ENCODE peak calls at places on chromosomes 4 and X, in five cellular contexts. Z is breast epithelium, T is hepatocyte, D is fibroblast of lung, H is RWPE2. U is an unnamed sample.

GRCh38 chrX:15758140-15758539 is 20.1 kb downstream of the CA5B start:
- DNase-seq in Z (no peak), T (no peak), D (no peak), H (no peak), U (no peak)

GRCh38 chrX:50168305-50168704 is 32.5 kb downstream of the AKAP4 start:
- DNase-seq in Z (no peak), T (no peak), D (no peak), H (no peak), U (no peak)

GRCh38 chr4:6811165-6811564 is 28.6 kb downstream of the KIAA0232 start:
- DNase-seq in Z (no peak), T (no peak), D (no peak), H (no peak), U (no peak)

GRCh38 chr4:140152760-140153418 is 1.1 kb downstream of the MAML3 start:
- DNase-seq in Z (peak; percentile 57), T (peak; percentile 76), D (peak; percentile 49), H (peak; percentile 62), U (peak; percentile 27)

GRCh38 chr4:76987685-76988084 is 38.1 kb downstream of the SEPTIN11 start:
- DNase-seq in Z (no peak), T (no peak), D (no peak), H (no peak), U (no peak)

GRCh38 chrX:132023117-132023895 is at the start of gene STK26:
- DNase-seq in Z (peak; percentile 58), T (peak; percentile 80), D (peak; percentile 58), H (peak; percentile 68), U (peak; percentile 30)

GRCh38 chrX:45191820-45192409 is 8.8 kb downstream of the DIPK2B start:
- DNase-seq in Z (no peak), T (no peak), D (no peak), H (no peak), U (no peak)

GRCh38 chr4:121070274-121070673 is 2.1 kb downstream of the NDNF start:
- DNase-seq in Z (no peak), T (peak; percentile 14), D (no peak), H (no peak), U (no peak)

GRCh38 chr4:55609393-55609821 is 17.4 kb upstream of the PDCL2 start:
- DNase-seq in Z (no peak), T (no peak), D (peak; percentile 3), H (peak; percentile 92), U (no peak)

GRCh38 chr4:128371004-128371777 is 83.6 kb upstream of the PGRMC2 start:
- DNase-seq in Z (no peak), T (no peak), D (peak; percentile 44), H (no peak), U (peak; percentile 61)

GRCh38 chrX:75156537-75156945 is 458 bp upstream of the ABCB7 start:
- DNase-seq in Z (no peak), T (peak; percentile 8), D (peak; percentile 50), H (no peak), U (no peak)

GRCh38 chrX:75154871-75155270 is 1.2 kb downstream of the ABCB7 start:
- DNase-seq in Z (no peak), T (no peak), D (no peak), H (no peak), U (no peak)

GRCh38 chrX:75155454-75155829 is 641 bp downstream of the ABCB7 start:
- DNase-seq in Z (no peak), T (no peak), D (peak; percentile 1), H (no peak), U (no peak)

GRCh38 chrX:75158054-75158453 is 2.0 kb upstream of the ABCB7 start:
- DNase-seq in Z (no peak), T (no peak), D (no peak), H (no peak), U (no peak)

GRCh38 chrX:75155830-75156525 is at the start of gene ABCB7:
- DNase-seq in Z (peak; percentile 34), T (peak; percentile 79), D (peak; percentile 83), H (no peak), U (peak; percentile 53)
- TF ChIP-seq CTCF in Z (no peak), T (peak; percentile 18), D (peak; percentile 21), H (no peak), U (no peak)

GRCh38 chrX:107729558-107730297 is 45.9 kb downstream of the TSC22D3 start:
- DNase-seq in Z (no peak), T (peak; percentile 67), D (no peak), H (no peak), U (peak; percentile 88)

GRCh38 chrX:107730298-107730655 is 45.3 kb downstream of the TSC22D3 start:
- DNase-seq in Z (no peak), T (no peak), D (no peak), H (no peak), U (no peak)

GRCh38 chrX:107731831-107732502 is 43.6 kb downstream of the TSC22D3 start:
- DNase-seq in Z (peak; percentile 76), T (peak; percentile 93), D (peak; percentile 93), H (peak; percentile 77), U (peak; percentile 84)

GRCh38 chrX:107733686-107734085 is 41.9 kb downstream of the TSC22D3 start:
- DNase-seq in Z (no peak), T (no peak), D (no peak), H (no peak), U (no peak)

GRCh38 chrX:107730991-107731766 is 44.4 kb downstream of the TSC22D3 start:
- DNase-seq in Z (no peak), T (no peak), D (no peak), H (no peak), U (no peak)
- H3K4me1 ChIP-seq in Z (no peaks in the 10 kb centered on the region), T (peaks cover 64% of the 10 kb centered on the region), D (no peaks in the 10 kb centered on the region), H (peaks cover 36% of the 10 kb centered on the region), U (peaks cover 88% of the 10 kb centered on the region)

GRCh38 chr4:45455217-45455616 is 668.6 kb downstream of the GABRG1 start:
- DNase-seq in Z (no peak), T (no peak), D (no peak), H (no peak), U (no peak)

DNA sequence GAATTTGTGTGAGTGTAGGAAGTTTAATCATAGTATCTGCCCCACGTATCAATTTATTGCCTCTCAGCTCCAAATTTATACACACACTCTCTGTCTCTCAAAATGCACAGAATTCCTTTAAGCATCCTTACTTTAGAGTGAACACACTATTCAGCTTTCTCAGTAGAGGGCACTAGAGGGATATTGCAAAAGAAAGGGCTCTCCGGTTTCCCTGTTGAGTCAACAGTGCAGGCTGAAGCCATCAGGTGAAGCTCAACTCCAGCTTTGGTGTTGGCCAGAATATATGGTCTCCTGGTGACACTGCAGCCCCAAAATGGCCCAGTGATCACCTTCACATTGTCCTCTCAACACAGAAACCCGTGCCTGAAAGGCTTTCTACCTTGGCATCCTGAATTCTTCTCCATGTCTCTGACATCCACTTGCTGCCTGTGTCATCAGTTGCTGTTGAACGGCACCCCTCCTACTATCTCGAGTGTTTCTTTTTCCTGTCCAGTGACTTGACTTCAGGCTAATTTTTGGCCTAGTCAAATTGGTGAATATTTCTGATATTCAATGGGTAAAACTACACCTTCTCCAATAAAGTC is 670.5 kb downstream of the GABRG1 start:
- DNase-seq in Z (no peak), T (peak; percentile 76), D (peak; percentile 49), H (no peak), U (no peak)
- TF ChIP-seq CTCF in Z (peak; percentile 19), T (peak; percentile 72), D (peak; percentile 55), H (peak; percentile 77), U (no peak)

DNA sequence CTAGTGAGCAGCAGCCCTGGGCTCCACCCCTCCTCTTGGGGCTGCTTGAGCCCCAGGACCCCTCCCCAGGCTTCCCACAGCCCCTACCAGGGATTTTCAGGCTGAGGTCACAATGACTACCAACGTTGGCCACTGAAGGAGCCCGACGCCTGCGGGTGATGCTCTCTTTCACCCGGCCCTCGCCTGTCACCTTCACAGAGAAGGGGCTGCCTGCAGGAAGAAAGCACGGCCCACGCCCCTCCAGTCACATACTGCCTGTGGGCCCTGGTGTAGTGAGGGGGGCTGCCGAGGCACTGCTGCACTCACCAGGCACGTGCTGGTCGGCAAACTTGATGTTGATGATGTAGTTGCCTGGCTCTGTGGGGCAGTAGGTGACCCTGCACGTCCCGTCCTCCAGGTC is 22.0 kb downstream of the FLNA start:
- DNase-seq in Z (no peak), T (no peak), D (no peak), H (no peak), U (no peak)
- H3K4me1 ChIP-seq in Z (no peaks in the 10 kb centered on the region), T (no peaks in the 10 kb centered on the region), D (no peaks in the 10 kb centered on the region), H (no peaks in the 10 kb centered on the region), U (no peaks in the 10 kb centered on the region)

DNA sequence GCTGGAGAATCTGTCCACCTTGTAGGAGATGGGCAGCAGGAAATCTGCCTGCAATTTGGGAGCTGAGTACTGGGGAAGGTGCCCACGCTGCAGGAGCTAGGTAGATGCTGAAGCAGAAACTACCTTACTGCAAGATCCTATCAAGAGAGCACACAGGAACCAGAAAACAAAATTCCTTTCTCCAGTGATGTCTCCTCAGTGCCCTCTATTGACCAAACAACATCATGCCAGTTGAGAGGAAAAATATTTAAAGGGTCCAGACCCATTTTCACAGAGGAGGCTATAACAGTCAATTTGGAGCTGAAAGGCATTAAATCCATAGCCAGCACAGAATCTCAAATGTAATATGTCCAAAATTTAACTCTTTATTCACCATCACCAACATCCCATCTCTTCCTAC is 406.8 kb downstream of the SLITRK2 start:
- DNase-seq in Z (no peak), T (peak; percentile 5), D (no peak), H (no peak), U (no peak)
- TF ChIP-seq CTCF in Z (no peak), T (peak; percentile 40), D (no peak), H (no peak), U (no peak)

DNA sequence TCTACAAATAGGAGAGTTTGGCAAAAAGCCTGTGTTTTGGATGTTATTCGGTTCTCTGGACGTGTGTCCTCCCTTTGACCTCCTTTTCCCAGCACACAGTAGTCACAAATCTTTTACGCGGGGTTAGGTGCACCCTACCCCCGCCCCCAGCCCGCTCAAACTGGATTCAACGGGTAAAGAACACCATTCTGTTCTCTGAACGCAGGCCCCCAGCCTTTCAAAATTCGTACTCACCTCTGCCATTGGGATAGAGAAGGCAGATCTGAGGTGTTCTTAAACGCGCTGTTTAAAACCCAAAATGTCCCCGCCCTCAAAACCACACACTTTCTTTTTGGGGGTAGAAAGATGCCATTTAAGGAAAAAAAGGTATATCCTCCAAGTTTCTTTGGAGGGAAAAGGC is 2.7 kb downstream of the LEF1 start:
- DNase-seq in Z (no peak), T (no peak), D (no peak), H (no peak), U (no peak)
- H3K4me1 ChIP-seq in Z (no peaks in the 10 kb centered on the region), T (peaks cover 3% of the 10 kb centered on the region), D (no peaks in the 10 kb centered on the region), H (no peaks in the 10 kb centered on the region), U (peaks cover 16% of the 10 kb centered on the region)

GRCh38 chr4:15695240-15695699 is 7.6 kb upstream of the BST1 start:
- DNase-seq in Z (no peak), T (no peak), D (peak; percentile 74), H (no peak), U (no peak)
- TF ChIP-seq CTCF in Z (no peak), T (no peak), D (no peak), H (no peak), U (no peak)

U was measured in gastrocnemius medialis.